ENCODE peak calls at places on chromosomes 12 and 14, in eight cellular contexts. B is bronchial epithelial cell, Z is endothelial cell, V is HFFc6, L is upper lobe of right lung, Q is GM23338, Y is lower lobe of right lung, W is sigmoid colon. K is an unnamed sample.
A peak's percentile ranks its signal among the peaks of the same experiment; 100 is the strongest.

GRCh38 chr14:104374718-104375080 is 204.9 kb upstream of the C14orf180 start:
- DNase-seq in B (no peak), Z (no peak), V (no peak), L (no peak), Q (no peak), Y (no peak), W (no peak), K (peak; percentile 75)

GRCh38 chr14:105091335-105092123 is 26.3 kb upstream of the GPR132 start:
- DNase-seq in B (peak; percentile 85), Z (no peak), V (peak; percentile 30), L (peak; percentile 94), Q (no peak), Y (peak; percentile 91), W (peak; percentile 87), K (peak; percentile 95)

GRCh38 chr12:118743896-118744700 is 237.2 kb upstream of the SRRM4 start:
- DNase-seq in B (no peak), Z (no peak), V (no peak), L (no peak), Q (no peak), Y (no peak), W (no peak), K (no peak)

GRCh38 chr12:95790025-95790911 is at the start of gene NTN4:
- DNase-seq in B (no peak), Z (peak; percentile 40), V (peak; percentile 33), L (peak; percentile 77), Q (peak; percentile 74), Y (peak; percentile 65), W (peak; percentile 65), K (no peak)

GRCh38 chr12:104790296-104791125 is 167.6 kb downstream of the SLC41A2 start:
- DNase-seq in B (no peak), Z (peak; percentile 60), V (no peak), L (peak; percentile 76), Q (peak; percentile 80), Y (peak; percentile 75), W (peak; percentile 67), K (no peak)

GRCh38 chr12:30151831-30152230 is 368.1 kb upstream of the TMTC1 start:
- DNase-seq in B (no peak), Z (no peak), V (no peak), L (no peak), Q (no peak), Y (no peak), W (no peak), K (no peak)

GRCh38 chr14:70753518-70753953 is 55.8 kb downstream of the MAP3K9 start:
- DNase-seq in B (no peak), Z (no peak), V (no peak), L (peak; percentile 69), Q (no peak), Y (peak; percentile 58), W (no peak), K (no peak)

GRCh38 chr14:37061697-37062096 is 110.7 kb downstream of the SLC25A21 start:
- DNase-seq in B (no peak), Z (no peak), V (no peak), L (no peak), Q (no peak), Y (no peak), W (no peak), K (no peak)

GRCh38 chr14:88079624-88080023 is 74.7 kb downstream of the GPR65 start:
- DNase-seq in B (no peak), Z (no peak), V (no peak), L (no peak), Q (no peak), Y (no peak), W (no peak), K (no peak)

GRCh38 chr14:83300454-83301064 is 1766.9 kb upstream of the SEL1L start:
- DNase-seq in B (peak; percentile 38), Z (no peak), V (peak; percentile 28), L (no peak), Q (peak; percentile 47), Y (no peak), W (no peak), K (no peak)

GRCh38 chr12:62581288-62582064 is 114.8 kb downstream of the MON2 start:
- DNase-seq in B (peak; percentile 64), Z (no peak), V (peak; percentile 64), L (no peak), Q (peak; percentile 71), Y (no peak), W (no peak), K (no peak)

GRCh38 chr12:108772247-108772646 is 40.9 kb upstream of the CORO1C start:
- DNase-seq in B (no peak), Z (no peak), V (no peak), L (no peak), Q (peak; percentile 45), Y (no peak), W (no peak), K (no peak)

GRCh38 chr12:69679119-69679518 is 20.0 kb downstream of the BEST3 start:
- DNase-seq in B (no peak), Z (no peak), V (no peak), L (no peak), Q (no peak), Y (no peak), W (no peak), K (no peak)

GRCh38 chr12:69671597-69671996 is 27.5 kb downstream of the BEST3 start:
- DNase-seq in B (no peak), Z (no peak), V (no peak), L (no peak), Q (no peak), Y (no peak), W (no peak), K (no peak)

GRCh38 chr12:69682136-69682755 is 16.9 kb downstream of the BEST3 start:
- DNase-seq in B (no peak), Z (no peak), V (no peak), L (no peak), Q (no peak), Y (no peak), W (no peak), K (no peak)

GRCh38 chr12:69672195-69672594 is 26.9 kb downstream of the BEST3 start:
- DNase-seq in B (no peak), Z (no peak), V (no peak), L (no peak), Q (no peak), Y (no peak), W (no peak), K (no peak)

GRCh38 chr12:69676257-69677012 is 22.7 kb downstream of the BEST3 start:
- DNase-seq in B (peak; percentile 22), Z (no peak), V (no peak), L (no peak), Q (peak; percentile 34), Y (no peak), W (no peak), K (no peak)
- TF ChIP-seq CTCF in B (peak; percentile 6), Z (no peak), V (peak; percentile 69), L (no peak), Q (peak; percentile 43), Y (no peak), W (no peak), K (peak; percentile 22)

GRCh38 chr12:106773945-106774807 is at the start of gene RIC8B:
- DNase-seq in B (peak; percentile 98), Z (peak; percentile 95), V (peak; percentile 99), L (peak; percentile 98), Q (peak; percentile 99), Y (peak; percentile 94), W (peak; percentile 98), K (peak; percentile 97)
- TF ChIP-seq CTCF in B (peak; percentile 1), Z (no peak), V (no peak), L (no peak), Q (no peak), Y (no peak), W (no peak), K (no peak)

GRCh38 chr12:116194935-116195431 is 82.5 kb downstream of the MED13L start:
- DNase-seq in B (no peak), Z (no peak), V (no peak), L (no peak), Q (no peak), Y (no peak), W (no peak), K (no peak)
- TF ChIP-seq CTCF in B (no peak), Z (no peak), V (no peak), L (no peak), Q (no peak), Y (no peak), W (no peak), K (no peak)

DNA sequence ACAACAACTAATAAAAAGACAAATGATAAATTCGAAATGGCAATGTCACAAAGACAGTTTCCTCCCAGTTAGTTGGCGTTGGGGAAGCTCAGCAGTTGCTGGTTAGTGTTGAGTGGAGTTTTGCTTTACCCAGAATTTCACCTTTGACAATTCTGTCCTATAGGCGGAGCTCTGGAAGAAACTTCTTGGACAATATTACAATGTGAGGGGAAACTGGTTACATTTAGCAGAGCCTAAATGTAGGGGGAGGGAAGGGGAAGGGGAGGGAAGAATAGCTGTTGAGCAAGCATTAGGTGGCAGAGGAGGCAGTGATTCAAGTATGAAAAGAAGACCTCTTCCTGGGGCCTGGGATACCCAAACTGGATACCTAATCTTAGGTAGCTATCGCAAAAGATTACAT is 51.4 kb downstream of the BDKRB1 start:
- DNase-seq in B (no peak), Z (no peak), V (no peak), L (no peak), Q (peak; percentile 25), Y (no peak), W (no peak), K (no peak)
- TF ChIP-seq CTCF in B (no peak), Z (no peak), V (no peak), L (no peak), Q (peak; percentile 24), Y (no peak), W (no peak), K (peak; percentile 11)